ENCODE peak calls at places on chromosomes 12 and 14, in eight cellular contexts. B, Z, G, C, S, U, R and E are unnamed samples.

GRCh38 chr12:118061876-118062791 is 1.2 kb upstream of the WSB2 start:
- DNase-seq in S (peak; percentile 81), G (peak; percentile 50), U (peak; percentile 61), B (peak; percentile 70), C (no peak), Z (peak; percentile 73), R (peak; percentile 46), E (peak; percentile 27)

GRCh38 chr12:49507139-49507538 is 31.7 kb upstream of the KCNH3 start:
- DNase-seq in G (no peak), C (no peak), B (no peak), Z (peak; percentile 67), S (no peak), U (peak; percentile 87), R (no peak), E (no peak)

GRCh38 chr12:14185441-14186192 is 179.9 kb upstream of the ATF7IP start:
- DNase-seq in R (no peak), S (no peak), G (no peak), B (peak; percentile 81), U (peak; percentile 37), Z (peak; percentile 46), C (no peak), E (peak; percentile 60)

GRCh38 chr12:121240484-121241202 is 30.7 kb downstream of the P2RX4 start:
- DNase-seq in B (peak; percentile 49), Z (no peak), U (peak; percentile 32), G (peak; percentile 61), C (peak; percentile 84), R (peak; percentile 59), S (peak; percentile 91), E (no peak)

GRCh38 chr14:33834101-33834955 is 116.5 kb downstream of the EGLN3 start:
- DNase-seq in R (no peak), Z (no peak), S (no peak), B (no peak), U (no peak), G (no peak), C (no peak), E (no peak)

GRCh38 chr12:49702676-49703228 is 4.5 kb downstream of the FMNL3 start:
- DNase-seq in Z (no peak), C (no peak), S (no peak), U (no peak), G (no peak), B (no peak), R (no peak), E (no peak)

GRCh38 chr14:51129130-51129529 is 34.2 kb upstream of the TRIM9 start:
- DNase-seq in U (no peak), Z (no peak), S (no peak), B (no peak), R (no peak), G (no peak), C (no peak), E (no peak)

GRCh38 chr14:55451398-55451797 is 11.0 kb upstream of the TBPL2 start:
- DNase-seq in C (no peak), U (no peak), Z (no peak), R (no peak), S (no peak), B (no peak), G (no peak), E (no peak)

GRCh38 chr12:71155228-71155627 is 2.6 kb downstream of the TSPAN8 start:
- DNase-seq in Z (no peak), U (no peak), G (no peak), S (no peak), C (no peak), R (no peak), B (no peak), E (no peak)

GRCh38 chr14:92511472-92512247 is 1.9 kb upstream of the RIN3 start:
- DNase-seq in R (peak; percentile 35), G (no peak), S (peak; percentile 55), U (peak; percentile 95), B (no peak), C (no peak), Z (peak; percentile 97), E (no peak)

GRCh38 chr12:47837190-47838171 is 17.8 kb upstream of the HDAC7 start:
- DNase-seq in U (peak; percentile 75), R (peak; percentile 72), Z (peak; percentile 89), G (peak; percentile 73), C (peak; percentile 52), B (peak; percentile 78), S (no peak), E (no peak)

GRCh38 chr14:55084648-55085441 is 33.4 kb downstream of the MAPK1IP1L start:
- DNase-seq in U (no peak), G (no peak), C (no peak), Z (no peak), S (no peak), B (no peak), R (no peak), E (no peak)

GRCh38 chr14:23120405-23121251 is 1.6 kb upstream of the CEBPE start:
- DNase-seq in S (peak; percentile 96), C (peak; percentile 58), Z (peak; percentile 92), U (peak; percentile 85), R (peak; percentile 89), G (peak; percentile 91), B (peak; percentile 95), E (peak; percentile 88)

GRCh38 chr14:104116544-104117340 is 21.6 kb upstream of the KIF26A start:
- DNase-seq in Z (no peak), S (peak; percentile 75), U (no peak), C (no peak), G (no peak), B (peak; percentile 64), R (peak; percentile 63), E (no peak)

GRCh38 chr12:88420460-88420859 is 159.8 kb downstream of the KITLG start:
- DNase-seq in U (peak; percentile 92), S (no peak), R (no peak), Z (peak; percentile 3), G (no peak), C (no peak), B (no peak), E (no peak)

GRCh38 chr14:89131004-89131750 is 285.9 kb downstream of the FOXN3 start:
- DNase-seq in G (no peak), U (no peak), Z (no peak), B (no peak), S (no peak), R (no peak), C (no peak), E (no peak)

GRCh38 chr12:48980953-48981756 is 3.0 kb downstream of the WNT1 start:
- DNase-seq in R (no peak), C (peak; percentile 44), U (no peak), Z (peak; percentile 66), G (no peak), B (peak; percentile 69), S (no peak), E (no peak)

GRCh38 chr12:29176951-29177350 is 27.9 kb downstream of the FAR2 start:
- DNase-seq in S (no peak), Z (no peak), B (no peak), U (peak; percentile 92), G (no peak), R (no peak), C (no peak), E (no peak)

GRCh38 chr12:127873306-127873705 is 393.7 kb upstream of the TMEM132C start:
- DNase-seq in C (no peak), U (no peak), R (no peak), Z (no peak), B (no peak), S (no peak), G (no peak), E (no peak)
- H3K27ac ChIP-seq in C (no peak overlapping the region), U (no peak overlapping the region), R (no peak overlapping the region), Z (no peak overlapping the region), B (no peak overlapping the region), S (no peak overlapping the region), G (no peak overlapping the region), E (no peak overlapping the region)

DNA sequence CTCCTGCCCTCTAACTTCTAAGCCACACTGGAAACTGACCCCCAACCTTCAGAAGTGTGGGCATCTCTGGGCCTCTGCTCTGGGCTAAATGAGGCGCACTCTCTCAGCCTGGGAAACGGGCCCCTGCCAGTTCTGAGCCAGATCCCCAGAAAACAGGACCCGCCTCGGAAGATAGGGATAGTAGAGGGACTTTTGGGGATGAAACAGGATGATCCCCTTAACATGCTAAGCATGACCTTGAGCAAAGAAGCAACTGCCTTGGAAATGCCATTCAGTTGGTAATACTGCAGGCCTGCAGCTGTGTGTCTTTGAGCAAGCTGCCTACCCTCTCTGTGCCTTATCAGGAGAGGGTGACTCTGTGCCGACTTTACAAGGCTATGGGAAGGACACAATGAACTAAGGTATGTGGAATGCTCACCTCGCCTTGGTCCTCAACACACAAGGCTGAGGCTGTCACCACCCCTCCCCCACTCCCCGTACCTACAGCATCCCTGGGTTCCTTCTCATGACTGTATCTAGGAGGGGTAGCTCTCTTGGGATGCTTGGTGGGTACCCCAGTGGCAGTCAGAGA is 54.0 kb downstream of the NCOR2 start:
- DNase-seq in Z (no peak), S (no peak), C (no peak), R (no peak), G (no peak), U (no peak), B (peak; percentile 52), E (no peak)
- H3K4me1 ChIP-seq in Z (peaks cover 66% of the 10 kb centered on the region), S (peaks cover 92% of the 10 kb centered on the region), C (no peaks in the 10 kb centered on the region), R (peaks cover 32% of the 10 kb centered on the region), G (peaks cover 3% of the 10 kb centered on the region), U (peaks cover 37% of the 10 kb centered on the region), B (peaks cover 51% of the 10 kb centered on the region), E (peaks cover 15% of the 10 kb centered on the region)

DNA sequence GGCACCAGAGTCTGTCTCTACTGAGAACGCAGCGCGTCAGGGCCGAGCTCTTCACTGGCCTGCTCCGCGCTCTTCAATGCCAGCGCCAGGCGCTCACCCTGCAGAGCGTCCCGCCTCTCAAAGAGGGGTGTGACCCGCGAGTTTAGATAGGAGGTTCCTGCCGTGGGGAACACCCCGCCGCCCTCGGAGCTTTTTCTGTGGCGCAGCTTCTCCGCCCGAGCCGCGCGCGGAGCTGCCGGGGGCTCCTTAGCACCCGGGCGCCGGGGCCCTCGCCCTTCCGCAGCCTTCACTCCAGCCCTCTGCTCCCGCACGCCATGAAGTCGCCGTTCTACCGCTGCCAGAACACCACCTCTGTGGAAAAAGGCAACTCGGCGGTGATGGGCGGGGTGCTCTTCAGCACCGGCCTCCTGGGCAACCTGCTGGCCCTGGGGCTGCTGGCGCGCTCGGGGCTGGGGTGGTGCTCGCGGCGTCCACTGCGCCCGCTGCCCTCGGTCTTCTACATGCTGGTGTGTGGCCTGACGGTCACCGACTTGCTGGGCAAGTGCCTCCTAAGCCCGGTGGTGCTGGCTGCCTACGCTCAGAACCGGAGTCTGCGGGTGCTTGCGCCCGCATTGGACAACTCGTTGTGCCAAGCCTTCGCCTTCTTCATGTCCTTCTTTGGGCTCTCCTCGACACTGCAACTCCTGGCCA is at the start of gene PTGDR:
- DNase-seq in S (no peak), C (peak; percentile 43), R (no peak), U (peak; percentile 30), Z (no peak), G (peak; percentile 35), B (peak; percentile 70), E (no peak)
- H3K4me3 ChIP-seq in S (peak within 1 kb of the TSS; percentile 64), C (peak within 1 kb of the TSS; percentile 70), R (peak within 1 kb of the TSS; percentile 50), U (peak within 1 kb of the TSS; percentile 32), Z (no peak within 1 kb of the TSS), G (peak within 1 kb of the TSS; percentile 62), B (peak within 1 kb of the TSS; percentile 63), E (peak within 1 kb of the TSS; percentile 49)

DNA sequence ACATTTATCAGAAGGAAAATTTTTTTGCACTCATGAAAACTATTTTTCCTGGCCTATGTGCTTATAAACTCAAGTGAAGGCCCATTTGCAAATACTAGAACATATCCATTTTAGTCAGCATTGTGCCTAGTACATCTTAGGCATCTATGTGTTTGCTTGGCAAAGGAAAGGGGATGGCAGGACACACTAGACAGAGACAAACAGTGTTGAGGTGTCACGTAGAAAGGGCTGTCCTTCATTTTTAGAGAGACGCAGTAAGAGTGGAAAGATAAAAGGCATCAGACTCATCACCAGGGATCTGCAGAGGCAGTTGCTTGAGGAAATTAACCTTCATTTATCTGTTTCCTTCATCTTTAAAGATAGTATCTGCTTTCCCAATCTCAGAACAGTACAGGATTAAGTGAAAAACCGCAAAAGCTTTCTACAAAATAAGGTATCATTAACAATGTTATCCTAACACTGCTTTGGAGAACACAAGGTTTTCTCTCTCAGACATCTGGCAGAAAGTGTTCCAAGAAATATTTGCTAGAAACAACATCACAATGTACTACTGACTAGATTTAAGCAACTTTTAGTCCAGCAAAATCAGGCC is 2.1 kb downstream of the YBX3 start:
- DNase-seq in S (no peak), U (no peak), R (no peak), G (no peak), B (no peak), C (no peak), Z (no peak), E (no peak)
- H3K27ac ChIP-seq in S (peak overlapping the region; percentile 100), U (peak overlapping the region; percentile 100), R (peak overlapping the region; percentile 93), G (peak overlapping the region; percentile 97), B (no peak overlapping the region), C (peak overlapping the region; percentile 34), Z (peak overlapping the region; percentile 99), E (no peak overlapping the region)